ENCODE peak calls at places on chromosome 2, in ten cellular contexts. One of them, this sample, is unnamed.
A peak's percentile ranks its signal among the peaks of the same experiment; 100 is the strongest.

GRCh38 chr2:43251171-43251731 is 24.8 kb upstream of the ZFP36L2 start:
- DNase-seq in stimulated activated CD4-positive, alpha-beta T cell treated with anti-CD3 and anti-CD28 coated beads, Interleukin-15, amount 100 ng/mL, for 1 hour: no peak
- DNase-seq in naive thymus-derived CD8-positive, alpha-beta T cell: no peak
- DNase-seq in foreskin melanocyte: no peak
- DNase-seq in AG09309: peak; percentile 55
- DNase-seq in AG08395: peak; percentile 78
- DNase-seq in HTR-8/SVneo: peak; percentile 45
- DNase-seq in HT1080: peak; percentile 17
- DNase-seq in fibroblast of the aortic adventitia: peak; percentile 85
- DNase-seq in iPS DF 19.7: no peak
- DNase-seq in this sample: no peak

GRCh38 chr2:151973013-151973900 is 125.6 kb downstream of the CACNB4 start:
- DNase-seq in AG09309: no peak
- DNase-seq in naive thymus-derived CD8-positive, alpha-beta T cell: no peak
- DNase-seq in foreskin melanocyte: peak; percentile 66
- DNase-seq in AG08395: no peak
- DNase-seq in HT1080: no peak
- DNase-seq in iPS DF 19.7: no peak
- DNase-seq in fibroblast of the aortic adventitia: no peak
- DNase-seq in stimulated activated CD4-positive, alpha-beta T cell treated with anti-CD3 and anti-CD28 coated beads, Interleukin-15, amount 100 ng/mL, for 1 hour: no peak
- DNase-seq in HTR-8/SVneo: no peak
- DNase-seq in this sample: no peak

GRCh38 chr2:176104338-176105077 is 2.6 kb upstream of the HOXD11 start:
- DNase-seq in AG08395: peak; percentile 66
- DNase-seq in foreskin melanocyte: no peak
- DNase-seq in iPS DF 19.7: no peak
- DNase-seq in fibroblast of the aortic adventitia: no peak
- DNase-seq in stimulated activated CD4-positive, alpha-beta T cell treated with anti-CD3 and anti-CD28 coated beads, Interleukin-15, amount 100 ng/mL, for 1 hour: no peak
- DNase-seq in HT1080: peak; percentile 48
- DNase-seq in AG09309: peak; percentile 78
- DNase-seq in HTR-8/SVneo: peak; percentile 74
- DNase-seq in naive thymus-derived CD8-positive, alpha-beta T cell: no peak
- DNase-seq in this sample: no peak

GRCh38 chr2:179096090-179096489 is 46.2 kb upstream of the CCDC141 start:
- DNase-seq in naive thymus-derived CD8-positive, alpha-beta T cell: no peak
- DNase-seq in HTR-8/SVneo: no peak
- DNase-seq in fibroblast of the aortic adventitia: no peak
- DNase-seq in foreskin melanocyte: no peak
- DNase-seq in iPS DF 19.7: no peak
- DNase-seq in HT1080: no peak
- DNase-seq in AG08395: no peak
- DNase-seq in stimulated activated CD4-positive, alpha-beta T cell treated with anti-CD3 and anti-CD28 coated beads, Interleukin-15, amount 100 ng/mL, for 1 hour: no peak
- DNase-seq in AG09309: no peak
- DNase-seq in this sample: no peak

GRCh38 chr2:10844083-10844482 is 31.5 kb upstream of the PDIA6 start:
- DNase-seq in AG08395: peak; percentile 47
- DNase-seq in AG09309: no peak
- DNase-seq in naive thymus-derived CD8-positive, alpha-beta T cell: no peak
- DNase-seq in foreskin melanocyte: peak; percentile 82
- DNase-seq in stimulated activated CD4-positive, alpha-beta T cell treated with anti-CD3 and anti-CD28 coated beads, Interleukin-15, amount 100 ng/mL, for 1 hour: no peak
- DNase-seq in iPS DF 19.7: peak; percentile 63
- DNase-seq in HT1080: peak; percentile 82
- DNase-seq in fibroblast of the aortic adventitia: peak; percentile 23
- DNase-seq in HTR-8/SVneo: no peak
- DNase-seq in this sample: no peak

GRCh38 chr2:215760526-215760925 is 252.8 kb downstream of the MREG start:
- DNase-seq in AG09309: no peak
- DNase-seq in AG08395: no peak
- DNase-seq in foreskin melanocyte: no peak
- DNase-seq in fibroblast of the aortic adventitia: peak; percentile 71
- DNase-seq in HT1080: no peak
- DNase-seq in HTR-8/SVneo: no peak
- DNase-seq in naive thymus-derived CD8-positive, alpha-beta T cell: no peak
- DNase-seq in stimulated activated CD4-positive, alpha-beta T cell treated with anti-CD3 and anti-CD28 coated beads, Interleukin-15, amount 100 ng/mL, for 1 hour: no peak
- DNase-seq in iPS DF 19.7: no peak
- DNase-seq in this sample: no peak

GRCh38 chr2:108586116-108586515 is 51.8 kb downstream of the LIMS1 start:
- DNase-seq in iPS DF 19.7: no peak
- DNase-seq in HTR-8/SVneo: no peak
- DNase-seq in fibroblast of the aortic adventitia: no peak
- DNase-seq in HT1080: no peak
- DNase-seq in naive thymus-derived CD8-positive, alpha-beta T cell: no peak
- DNase-seq in stimulated activated CD4-positive, alpha-beta T cell treated with anti-CD3 and anti-CD28 coated beads, Interleukin-15, amount 100 ng/mL, for 1 hour: no peak
- DNase-seq in AG08395: no peak
- DNase-seq in AG09309: no peak
- DNase-seq in foreskin melanocyte: no peak
- DNase-seq in this sample: no peak

GRCh38 chr2:203887680-203888079 is 20.1 kb downstream of the CTLA4 start:
- DNase-seq in AG09309: no peak
- DNase-seq in stimulated activated CD4-positive, alpha-beta T cell treated with anti-CD3 and anti-CD28 coated beads, Interleukin-15, amount 100 ng/mL, for 1 hour: no peak
- DNase-seq in AG08395: no peak
- DNase-seq in naive thymus-derived CD8-positive, alpha-beta T cell: no peak
- DNase-seq in fibroblast of the aortic adventitia: peak; percentile 51
- DNase-seq in iPS DF 19.7: no peak
- DNase-seq in HTR-8/SVneo: no peak
- DNase-seq in HT1080: no peak
- DNase-seq in foreskin melanocyte: peak; percentile 97
- DNase-seq in this sample: no peak

GRCh38 chr2:113050921-113051895 is 1.5 kb downstream of the IL36B start:
- DNase-seq in stimulated activated CD4-positive, alpha-beta T cell treated with anti-CD3 and anti-CD28 coated beads, Interleukin-15, amount 100 ng/mL, for 1 hour: no peak
- DNase-seq in iPS DF 19.7: no peak
- DNase-seq in fibroblast of the aortic adventitia: no peak
- DNase-seq in naive thymus-derived CD8-positive, alpha-beta T cell: no peak
- DNase-seq in AG09309: no peak
- DNase-seq in HT1080: no peak
- DNase-seq in foreskin melanocyte: no peak
- DNase-seq in AG08395: no peak
- DNase-seq in HTR-8/SVneo: no peak
- DNase-seq in this sample: no peak

GRCh38 chr2:55048514-55048924 is 1.7 kb downstream of the RTN4 start:
- DNase-seq in AG08395: no peak
- DNase-seq in iPS DF 19.7: no peak
- DNase-seq in HTR-8/SVneo: peak; percentile 26
- DNase-seq in AG09309: no peak
- DNase-seq in stimulated activated CD4-positive, alpha-beta T cell treated with anti-CD3 and anti-CD28 coated beads, Interleukin-15, amount 100 ng/mL, for 1 hour: no peak
- DNase-seq in HT1080: peak; percentile 47
- DNase-seq in naive thymus-derived CD8-positive, alpha-beta T cell: no peak
- DNase-seq in fibroblast of the aortic adventitia: peak; percentile 66
- DNase-seq in foreskin melanocyte: no peak
- DNase-seq in this sample: no peak

GRCh38 chr2:226683196-226683595 is 116.4 kb downstream of the IRS1 start:
- DNase-seq in naive thymus-derived CD8-positive, alpha-beta T cell: no peak
- DNase-seq in iPS DF 19.7: no peak
- DNase-seq in AG08395: peak; percentile 50
- DNase-seq in stimulated activated CD4-positive, alpha-beta T cell treated with anti-CD3 and anti-CD28 coated beads, Interleukin-15, amount 100 ng/mL, for 1 hour: no peak
- DNase-seq in fibroblast of the aortic adventitia: peak; percentile 39
- DNase-seq in HTR-8/SVneo: no peak
- DNase-seq in HT1080: peak; percentile 26
- DNase-seq in AG09309: no peak
- DNase-seq in foreskin melanocyte: no peak
- DNase-seq in this sample: no peak

GRCh38 chr2:236517463-236518077 is 52.1 kb upstream of the ACKR3 start:
- DNase-seq in naive thymus-derived CD8-positive, alpha-beta T cell: no peak
- DNase-seq in fibroblast of the aortic adventitia: no peak
- DNase-seq in stimulated activated CD4-positive, alpha-beta T cell treated with anti-CD3 and anti-CD28 coated beads, Interleukin-15, amount 100 ng/mL, for 1 hour: no peak
- DNase-seq in HTR-8/SVneo: no peak
- DNase-seq in iPS DF 19.7: no peak
- DNase-seq in AG09309: no peak
- DNase-seq in AG08395: no peak
- DNase-seq in foreskin melanocyte: no peak
- DNase-seq in HT1080: no peak
- DNase-seq in this sample: no peak

GRCh38 chr2:26722911-26723310 is 30.4 kb downstream of the KCNK3 start:
- DNase-seq in AG09309: no peak
- DNase-seq in HTR-8/SVneo: no peak
- DNase-seq in fibroblast of the aortic adventitia: no peak
- DNase-seq in iPS DF 19.7: no peak
- DNase-seq in HT1080: no peak
- DNase-seq in foreskin melanocyte: no peak
- DNase-seq in stimulated activated CD4-positive, alpha-beta T cell treated with anti-CD3 and anti-CD28 coated beads, Interleukin-15, amount 100 ng/mL, for 1 hour: no peak
- DNase-seq in naive thymus-derived CD8-positive, alpha-beta T cell: no peak
- DNase-seq in AG08395: no peak
- DNase-seq in this sample: no peak

GRCh38 chr2:147438897-147439296 is 405.9 kb upstream of the ACVR2A start:
- DNase-seq in stimulated activated CD4-positive, alpha-beta T cell treated with anti-CD3 and anti-CD28 coated beads, Interleukin-15, amount 100 ng/mL, for 1 hour: no peak
- DNase-seq in AG08395: no peak
- DNase-seq in naive thymus-derived CD8-positive, alpha-beta T cell: no peak
- DNase-seq in fibroblast of the aortic adventitia: no peak
- DNase-seq in AG09309: no peak
- DNase-seq in HTR-8/SVneo: no peak
- DNase-seq in iPS DF 19.7: no peak
- DNase-seq in HT1080: no peak
- DNase-seq in foreskin melanocyte: no peak
- DNase-seq in this sample: no peak

GRCh38 chr2:77127345-77127744 is 394.8 kb downstream of the LRRTM4 start:
- DNase-seq in naive thymus-derived CD8-positive, alpha-beta T cell: no peak
- DNase-seq in HTR-8/SVneo: no peak
- DNase-seq in stimulated activated CD4-positive, alpha-beta T cell treated with anti-CD3 and anti-CD28 coated beads, Interleukin-15, amount 100 ng/mL, for 1 hour: no peak
- DNase-seq in HT1080: no peak
- DNase-seq in iPS DF 19.7: no peak
- DNase-seq in AG09309: no peak
- DNase-seq in fibroblast of the aortic adventitia: no peak
- DNase-seq in foreskin melanocyte: no peak
- DNase-seq in AG08395: no peak
- DNase-seq in this sample: no peak

GRCh38 chr2:238929242-238930081 is 81.6 kb downstream of the TWIST2 start:
- DNase-seq in stimulated activated CD4-positive, alpha-beta T cell treated with anti-CD3 and anti-CD28 coated beads, Interleukin-15, amount 100 ng/mL, for 1 hour: no peak
- DNase-seq in AG09309: no peak
- DNase-seq in naive thymus-derived CD8-positive, alpha-beta T cell: no peak
- DNase-seq in AG08395: peak; percentile 84
- DNase-seq in HT1080: no peak
- DNase-seq in foreskin melanocyte: peak; percentile 34
- DNase-seq in HTR-8/SVneo: no peak
- DNase-seq in iPS DF 19.7: no peak
- DNase-seq in fibroblast of the aortic adventitia: peak; percentile 99
- DNase-seq in this sample: no peak

GRCh38 chr2:1546023-1546591 is 132.8 kb downstream of the TPO start:
- DNase-seq in naive thymus-derived CD8-positive, alpha-beta T cell: peak; percentile 29
- DNase-seq in iPS DF 19.7: no peak
- DNase-seq in fibroblast of the aortic adventitia: peak; percentile 70
- DNase-seq in foreskin melanocyte: no peak
- DNase-seq in AG08395: peak; percentile 76
- DNase-seq in HTR-8/SVneo: peak; percentile 72
- DNase-seq in AG09309: no peak
- DNase-seq in HT1080: peak; percentile 40
- DNase-seq in stimulated activated CD4-positive, alpha-beta T cell treated with anti-CD3 and anti-CD28 coated beads, Interleukin-15, amount 100 ng/mL, for 1 hour: no peak
- DNase-seq in this sample: no peak

GRCh38 chr2:190215620-190216019 is 104.0 kb downstream of the HIBCH start:
- DNase-seq in stimulated activated CD4-positive, alpha-beta T cell treated with anti-CD3 and anti-CD28 coated beads, Interleukin-15, amount 100 ng/mL, for 1 hour: no peak
- DNase-seq in foreskin melanocyte: no peak
- DNase-seq in fibroblast of the aortic adventitia: peak; percentile 20
- DNase-seq in AG08395: no peak
- DNase-seq in naive thymus-derived CD8-positive, alpha-beta T cell: no peak
- DNase-seq in iPS DF 19.7: no peak
- DNase-seq in AG09309: no peak
- DNase-seq in HT1080: no peak
- DNase-seq in HTR-8/SVneo: no peak
- DNase-seq in this sample: no peak

GRCh38 chr2:98936133-98936916 is at the start of gene CRACDL:
- DNase-seq in AG08395: no peak
- DNase-seq in HTR-8/SVneo: no peak
- DNase-seq in HT1080: no peak
- DNase-seq in stimulated activated CD4-positive, alpha-beta T cell treated with anti-CD3 and anti-CD28 coated beads, Interleukin-15, amount 100 ng/mL, for 1 hour: no peak
- DNase-seq in foreskin melanocyte: no peak
- DNase-seq in AG09309: no peak
- DNase-seq in naive thymus-derived CD8-positive, alpha-beta T cell: no peak
- DNase-seq in fibroblast of the aortic adventitia: no peak
- DNase-seq in iPS DF 19.7: no peak
- DNase-seq in this sample: no peak

GRCh38 chr2:226578373-226578772 is 221.2 kb downstream of the IRS1 start:
- DNase-seq in HTR-8/SVneo: no peak
- DNase-seq in AG08395: no peak
- DNase-seq in iPS DF 19.7: no peak
- DNase-seq in HT1080: peak; percentile 85
- DNase-seq in foreskin melanocyte: no peak
- DNase-seq in AG09309: no peak
- DNase-seq in naive thymus-derived CD8-positive, alpha-beta T cell: no peak
- DNase-seq in fibroblast of the aortic adventitia: no peak
- DNase-seq in stimulated activated CD4-positive, alpha-beta T cell treated with anti-CD3 and anti-CD28 coated beads, Interleukin-15, amount 100 ng/mL, for 1 hour: no peak
- DNase-seq in this sample: no peak